ENCODE peak calls at places on chromosomes 5 and 9, in eight cellular contexts. R, M, G, O, Z, B, H and U are unnamed samples.

GRCh38 chr9:135282001-135282731 is 194.7 kb downstream of the OLFM1 start:
- DNase-seq in R (peak; percentile 27), M (peak; percentile 84), G (peak; percentile 73), O (peak; percentile 17), Z (peak; percentile 98), B (no peak), H (no peak), U (peak; percentile 78)

GRCh38 chr5:36200513-36200912 is 41.2 kb downstream of the NADK2 start:
- DNase-seq in R (peak; percentile 63), M (no peak), G (no peak), O (no peak), Z (no peak), B (no peak), H (no peak), U (no peak)

GRCh38 chr9:71302776-71303175 is 181.4 kb upstream of the TRPM3 start:
- DNase-seq in R (no peak), M (no peak), G (no peak), O (no peak), Z (no peak), B (no peak), H (no peak), U (no peak)

GRCh38 chr9:37943329-37944265 is 39.7 kb upstream of the SLC25A51 start:
- DNase-seq in R (peak; percentile 91), M (peak; percentile 66), G (peak; percentile 53), O (peak; percentile 71), Z (peak; percentile 55), B (peak; percentile 60), H (no peak), U (no peak)

GRCh38 chr5:30764704-30765103 is 428.8 kb upstream of the CDH6 start:
- DNase-seq in R (peak; percentile 16), M (no peak), G (no peak), O (no peak), Z (no peak), B (no peak), H (no peak), U (no peak)

GRCh38 chr9:134179595-134179917 is 15.2 kb upstream of the RNU6ATAC start:
- DNase-seq in R (no peak), M (no peak), G (peak; percentile 26), O (no peak), Z (peak; percentile 55), B (no peak), H (no peak), U (no peak)

GRCh38 chr5:43456556-43456955 is 27.1 kb downstream of the TMEM267 start:
- DNase-seq in R (no peak), M (no peak), G (no peak), O (no peak), Z (no peak), B (no peak), H (no peak), U (no peak)

GRCh38 chr5:76386360-76386759 is 16.7 kb upstream of the IQGAP2 start:
- DNase-seq in R (no peak), M (peak; percentile 76), G (peak; percentile 84), O (no peak), Z (peak; percentile 99), B (no peak), H (no peak), U (peak; percentile 88)

GRCh38 chr5:6365977-6366590 is 12.3 kb downstream of the MED10 start:
- DNase-seq in R (no peak), M (no peak), G (no peak), O (no peak), Z (no peak), B (no peak), H (no peak), U (no peak)

GRCh38 chr9:123928471-123929176 is 1.3 kb downstream of the DENND1A start:
- DNase-seq in R (no peak), M (no peak), G (no peak), O (no peak), Z (no peak), B (no peak), H (no peak), U (no peak)

GRCh38 chr5:166883016-166883415 is 1408.4 kb upstream of the WWC1 start:
- DNase-seq in R (peak; percentile 5), M (no peak), G (no peak), O (no peak), Z (no peak), B (peak; percentile 25), H (no peak), U (no peak)

GRCh38 chr9:114464652-114465051 is 40.6 kb downstream of the WHRN start:
- DNase-seq in R (no peak), M (no peak), G (no peak), O (no peak), Z (no peak), B (no peak), H (no peak), U (no peak)

GRCh38 chr9:114465417-114465816 is 39.9 kb downstream of the WHRN start:
- DNase-seq in R (no peak), M (no peak), G (no peak), O (no peak), Z (no peak), B (no peak), H (no peak), U (no peak)

GRCh38 chr9:114461468-114461867 is 43.8 kb downstream of the WHRN start:
- DNase-seq in R (no peak), M (no peak), G (no peak), O (no peak), Z (no peak), B (no peak), H (no peak), U (no peak)

GRCh38 chr9:114460513-114461225 is 44.6 kb downstream of the WHRN start:
- DNase-seq in R (no peak), M (no peak), G (no peak), O (no peak), Z (no peak), B (no peak), H (no peak), U (no peak)

GRCh38 chr9:114462791-114463190 is 42.5 kb downstream of the WHRN start:
- DNase-seq in R (no peak), M (no peak), G (no peak), O (no peak), Z (no peak), B (no peak), H (no peak), U (no peak)
- H3K4me3 ChIP-seq in R (no peak overlapping the region), M (no peak overlapping the region), G (no peak overlapping the region), O (no peak overlapping the region), Z (no peak overlapping the region), B (no peak overlapping the region), H (no peak overlapping the region), U (no peak overlapping the region)

GRCh38 chr5:55850839-55851674 is at the start of gene IL31RA:
- DNase-seq in R (peak; percentile 79), M (no peak), G (no peak), O (no peak), Z (no peak), B (no peak), H (no peak), U (no peak)
- H3K4me3 ChIP-seq in R (no peak within 1 kb of the TSS), M (no peak within 1 kb of the TSS), G (no peak within 1 kb of the TSS), O (no peak within 1 kb of the TSS), Z (no peak within 1 kb of the TSS), B (no peak within 1 kb of the TSS), H (no peak within 1 kb of the TSS), U (no peak within 1 kb of the TSS)

GRCh38 chr5:150641826-150642566 is 1.5 kb downstream of the SYNPO start:
- DNase-seq in R (no peak), M (no peak), G (no peak), O (no peak), Z (peak; percentile 56), B (no peak), H (no peak), U (no peak)

GRCh38 chr5:150641006-150641570 is 628 bp downstream of the SYNPO start:
- DNase-seq in R (peak; percentile 97), M (peak; percentile 58), G (no peak), O (no peak), Z (peak; percentile 42), B (no peak), H (no peak), U (no peak)

GRCh38 chr5:150639751-150640150 is 709 bp upstream of the SYNPO start:
- DNase-seq in R (no peak), M (no peak), G (no peak), O (no peak), Z (peak; percentile 50), B (no peak), H (no peak), U (no peak)

GRCh38 chr5:150639317-150639738 is 1.1 kb upstream of the SYNPO start:
- DNase-seq in R (no peak), M (no peak), G (no peak), O (no peak), Z (peak; percentile 30), B (no peak), H (no peak), U (no peak)

DNA sequence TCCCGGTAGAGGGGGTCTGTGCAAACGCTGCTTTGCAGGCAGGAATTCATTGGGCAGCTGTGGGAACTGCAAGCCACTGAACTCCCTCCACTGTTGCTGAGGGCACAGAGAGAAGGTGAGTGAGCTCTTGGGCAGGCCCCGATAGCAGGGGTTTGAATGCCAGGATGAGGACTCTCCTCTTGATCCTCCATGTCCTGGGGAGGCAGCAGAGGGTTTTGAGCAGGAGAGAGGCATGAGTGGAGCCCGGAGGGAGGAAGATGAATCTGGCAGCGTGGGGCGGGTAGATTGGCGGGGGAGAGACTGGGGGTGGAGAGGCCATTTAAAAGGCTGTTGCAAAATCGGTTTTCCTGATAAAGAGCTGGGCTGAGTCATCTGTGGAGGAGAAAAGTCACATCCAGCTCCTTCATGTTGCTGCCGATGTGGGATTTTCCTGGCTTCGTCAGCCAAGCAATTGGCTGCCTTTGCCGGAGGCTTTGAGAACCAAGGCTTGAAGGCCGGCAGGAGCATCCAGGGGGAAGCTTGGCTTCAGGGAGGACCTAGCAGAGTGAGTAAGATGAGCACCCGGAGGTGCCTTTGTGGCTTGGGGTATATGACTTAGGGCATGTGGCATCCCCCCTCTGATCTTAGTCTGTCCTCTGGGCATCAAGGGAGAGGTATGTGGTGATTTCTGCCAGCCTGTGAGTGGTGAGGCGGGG is at the start of gene SYNPO:
- DNase-seq in R (peak; percentile 99), M (peak; percentile 82), G (no peak), O (no peak), Z (peak; percentile 47), B (peak; percentile 75), H (no peak), U (no peak)
- H3K4me3 ChIP-seq in R (peak within 1 kb of the TSS; percentile 60), M (peak within 1 kb of the TSS; percentile 11), G (peak within 1 kb of the TSS; percentile 47), O (no peak within 1 kb of the TSS), Z (no peak within 1 kb of the TSS), B (no peak within 1 kb of the TSS), H (no peak within 1 kb of the TSS), U (no peak within 1 kb of the TSS)

DNA sequence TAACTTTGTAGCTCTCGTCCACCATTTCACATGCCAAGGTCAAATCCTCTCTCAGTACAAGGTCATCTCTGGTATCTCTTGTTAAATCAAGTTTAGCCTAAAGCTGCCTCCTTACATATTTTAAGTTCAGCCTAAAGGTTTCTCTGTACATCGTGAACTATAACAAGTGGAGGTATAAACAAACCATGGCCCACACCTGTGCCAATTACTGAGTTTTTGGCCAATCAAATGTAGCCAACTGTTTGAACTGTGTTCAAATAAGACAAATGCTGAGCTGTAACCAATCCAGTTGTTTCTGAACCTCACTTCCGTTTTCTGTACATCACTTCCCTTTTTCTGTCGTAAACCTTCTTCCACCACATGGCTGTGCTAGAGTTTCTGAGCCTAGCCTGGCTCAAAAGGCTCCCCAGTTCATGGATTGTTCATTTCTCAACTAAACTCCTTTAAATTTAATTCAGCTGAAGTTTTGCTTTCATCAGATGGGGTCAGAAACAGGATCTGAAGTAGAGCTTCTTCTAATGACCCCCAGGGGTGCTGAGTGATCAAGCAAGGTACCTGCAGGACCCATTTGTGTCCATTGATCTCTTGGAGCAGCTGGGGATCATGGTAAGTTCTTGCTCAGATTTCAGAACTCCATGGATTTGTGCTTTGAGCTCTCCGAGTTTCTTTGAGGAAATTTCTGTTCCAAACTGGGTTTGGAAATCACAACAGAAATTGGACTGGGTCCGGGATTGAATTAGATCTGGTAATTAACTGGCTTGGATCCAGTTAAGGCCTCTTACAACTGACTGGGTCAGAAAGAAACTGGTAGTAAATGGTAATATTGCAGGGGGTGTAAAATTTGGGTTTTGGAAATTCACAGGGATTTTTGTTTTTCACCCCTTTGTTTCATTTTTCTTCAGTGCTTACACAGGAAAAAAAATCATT is 11.0 kb upstream of the NANS start:
- DNase-seq in R (no peak), M (no peak), G (no peak), O (no peak), Z (no peak), B (no peak), H (peak; percentile 13), U (no peak)
- H3K4me3 ChIP-seq in R (peak overlapping the region; percentile 10), M (no peak overlapping the region), G (peak overlapping the region; percentile 28), O (no peak overlapping the region), Z (no peak overlapping the region), B (no peak overlapping the region), H (peak overlapping the region; percentile 70), U (no peak overlapping the region)